ENCODE peak calls at places on chromosomes 12 and 14, in seven cellular contexts. One of them, this sample, is unnamed.
A peak's percentile ranks its signal among the peaks of the same experiment; 100 is the strongest.

GRCh38 chr12:47267571-47267970 is 187.8 kb upstream of the AMIGO2 start:
- DNase-seq in Panc1: no peak
- DNase-seq in right lobe of liver: no peak
- DNase-seq in cardiac muscle cell: no peak
- DNase-seq in AG04450: no peak
- DNase-seq in stomach: no peak
- DNase-seq in aorta: no peak
- DNase-seq in this sample: no peak

GRCh38 chr14:96811265-96811664 is 14.1 kb downstream of the VRK1 start:
- DNase-seq in stomach: no peak
- DNase-seq in aorta: no peak
- DNase-seq in cardiac muscle cell: no peak
- DNase-seq in AG04450: peak; percentile 18
- DNase-seq in right lobe of liver: no peak
- DNase-seq in Panc1: no peak
- DNase-seq in this sample: no peak

GRCh38 chr12:4918950-4919660 is 9.4 kb downstream of the KCNA1 start:
- DNase-seq in aorta: no peak
- DNase-seq in stomach: no peak
- DNase-seq in AG04450: no peak
- DNase-seq in cardiac muscle cell: no peak
- DNase-seq in Panc1: no peak
- DNase-seq in right lobe of liver: no peak
- DNase-seq in this sample: no peak

GRCh38 chr12:80662586-80662985 is 44.8 kb upstream of the MYF6 start:
- DNase-seq in cardiac muscle cell: no peak
- DNase-seq in AG04450: no peak
- DNase-seq in stomach: no peak
- DNase-seq in right lobe of liver: no peak
- DNase-seq in Panc1: no peak
- DNase-seq in aorta: no peak
- DNase-seq in this sample: no peak

GRCh38 chr14:81406863-81407262 is 6.7 kb upstream of the STON2 start:
- DNase-seq in Panc1: no peak
- DNase-seq in AG04450: no peak
- DNase-seq in right lobe of liver: peak; percentile 67
- DNase-seq in aorta: no peak
- DNase-seq in stomach: no peak
- DNase-seq in cardiac muscle cell: no peak
- DNase-seq in this sample: no peak

GRCh38 chr12:5140190-5140589 is 96.5 kb downstream of the KCNA5 start:
- DNase-seq in stomach: no peak
- DNase-seq in AG04450: no peak
- DNase-seq in aorta: no peak
- DNase-seq in right lobe of liver: no peak
- DNase-seq in Panc1: no peak
- DNase-seq in cardiac muscle cell: no peak
- DNase-seq in this sample: no peak

GRCh38 chr12:68042212-68042699 is 53.0 kb downstream of the IFNG-AS1 start:
- DNase-seq in aorta: no peak
- DNase-seq in Panc1: no peak
- DNase-seq in right lobe of liver: no peak
- DNase-seq in stomach: no peak
- DNase-seq in cardiac muscle cell: peak; percentile 80
- DNase-seq in AG04450: no peak
- DNase-seq in this sample: no peak

GRCh38 chr12:65656904-65657351 is 167.4 kb upstream of the HMGA2 start:
- DNase-seq in cardiac muscle cell: no peak
- DNase-seq in aorta: no peak
- DNase-seq in stomach: no peak
- DNase-seq in AG04450: peak; percentile 89
- DNase-seq in Panc1: peak; percentile 97
- DNase-seq in right lobe of liver: no peak
- DNase-seq in this sample: no peak

GRCh38 chr12:101045486-101046474 is 164.3 kb downstream of the SLC5A8 start:
- DNase-seq in AG04450: no peak
- DNase-seq in stomach: no peak
- DNase-seq in right lobe of liver: no peak
- DNase-seq in aorta: no peak
- DNase-seq in cardiac muscle cell: no peak
- DNase-seq in Panc1: no peak
- DNase-seq in this sample: no peak

GRCh38 chr12:120534703-120535655 is 823 bp downstream of the RNF10 start:
- DNase-seq in right lobe of liver: peak; percentile 72
- DNase-seq in AG04450: peak; percentile 55
- DNase-seq in stomach: peak; percentile 45
- DNase-seq in Panc1: no peak
- DNase-seq in cardiac muscle cell: peak; percentile 72
- DNase-seq in aorta: peak; percentile 83
- DNase-seq in this sample: no peak

GRCh38 chr14:28596336-28596735 is 170.3 kb upstream of the FOXG1 start:
- DNase-seq in AG04450: no peak
- DNase-seq in right lobe of liver: no peak
- DNase-seq in stomach: no peak
- DNase-seq in Panc1: no peak
- DNase-seq in cardiac muscle cell: no peak
- DNase-seq in aorta: no peak
- DNase-seq in this sample: no peak

GRCh38 chr14:78836777-78837176 is 666.6 kb downstream of the NRXN3 start:
- DNase-seq in Panc1: peak; percentile 38
- DNase-seq in cardiac muscle cell: peak; percentile 90
- DNase-seq in stomach: peak; percentile 45
- DNase-seq in right lobe of liver: no peak
- DNase-seq in aorta: no peak
- DNase-seq in AG04450: no peak
- DNase-seq in this sample: no peak

DNA sequence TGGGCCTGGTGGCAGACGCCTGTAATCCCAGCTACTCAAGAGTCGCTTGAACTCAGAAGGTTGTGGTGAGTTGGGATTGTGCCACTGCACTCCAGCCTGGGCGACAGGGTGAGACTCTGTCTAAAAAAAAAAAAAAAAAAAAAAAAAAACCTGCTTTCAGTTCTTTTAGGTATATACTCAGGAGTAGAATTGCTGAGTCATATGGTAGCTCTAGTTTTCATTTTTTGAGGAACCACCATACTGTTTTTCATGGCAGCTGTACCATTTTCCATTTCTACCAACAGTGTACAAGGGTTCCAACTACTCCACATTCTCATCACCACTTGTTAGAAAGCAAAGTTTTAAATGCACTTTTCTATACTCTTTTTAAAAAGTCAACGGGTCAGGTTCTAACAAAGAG is 119.8 kb downstream of the DPF3 start:
- DNase-seq in cardiac muscle cell: no peak
- DNase-seq in AG04450: no peak
- DNase-seq in aorta: no peak
- DNase-seq in stomach: no peak
- DNase-seq in Panc1: no peak
- DNase-seq in right lobe of liver: no peak
- DNase-seq in this sample: no peak
- H3K4me3 ChIP-seq in cardiac muscle cell: no peak overlapping the region
- H3K4me3 ChIP-seq in AG04450: no peak overlapping the region
- H3K4me3 ChIP-seq in aorta: no peak overlapping the region
- H3K4me3 ChIP-seq in stomach: no peak overlapping the region
- H3K4me3 ChIP-seq in Panc1: no peak overlapping the region
- H3K4me3 ChIP-seq in right lobe of liver: no peak overlapping the region
- H3K4me3 ChIP-seq in this sample: no peak overlapping the region

DNA sequence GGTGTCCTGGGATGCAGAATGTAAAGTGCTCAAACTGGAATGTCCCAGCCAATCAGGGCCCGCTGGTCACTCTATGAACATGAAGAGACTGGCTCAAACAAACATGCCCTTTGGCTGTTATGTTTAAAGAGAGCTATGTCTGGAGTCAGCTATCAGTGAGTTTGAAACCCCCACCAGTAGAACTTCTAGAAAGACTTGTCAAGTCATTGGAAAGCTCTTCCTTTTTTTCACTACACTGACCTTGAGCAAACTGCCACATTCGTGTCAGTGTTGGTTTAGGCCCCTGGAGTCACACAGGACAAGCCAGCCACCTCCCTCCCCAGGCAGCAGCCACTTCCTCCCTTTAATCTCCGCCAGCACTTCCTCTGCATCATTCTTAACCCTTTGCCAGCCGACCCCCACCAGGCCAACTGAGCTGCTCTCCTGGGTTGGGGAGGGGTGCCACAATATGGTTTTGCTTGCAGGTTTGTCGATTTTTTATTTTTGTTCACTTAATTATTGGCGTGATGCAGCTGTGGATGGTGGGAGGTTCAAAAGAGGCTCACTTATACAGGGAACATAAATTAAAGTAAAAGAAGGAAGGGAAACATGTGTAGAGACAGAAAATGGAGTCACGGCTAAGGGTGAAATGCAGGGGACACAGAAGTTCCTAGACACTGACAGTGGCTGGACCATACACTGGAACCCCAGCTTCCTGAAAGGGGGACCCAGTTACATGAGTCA is 25.3 kb downstream of the CMKLR1 start:
- DNase-seq in Panc1: no peak
- DNase-seq in cardiac muscle cell: peak; percentile 24
- DNase-seq in aorta: no peak
- DNase-seq in right lobe of liver: no peak
- DNase-seq in stomach: no peak
- DNase-seq in AG04450: no peak
- DNase-seq in this sample: no peak
- H3K27ac ChIP-seq in Panc1: no peak overlapping the region
- H3K27ac ChIP-seq in cardiac muscle cell: peak overlapping the region; percentile 92
- H3K27ac ChIP-seq in aorta: no peak overlapping the region
- H3K27ac ChIP-seq in right lobe of liver: peak overlapping the region; percentile 50
- H3K27ac ChIP-seq in stomach: peak overlapping the region; percentile 66
- H3K27ac ChIP-seq in AG04450: no peak overlapping the region
- H3K27ac ChIP-seq in this sample: peak overlapping the region; percentile 61

DNA sequence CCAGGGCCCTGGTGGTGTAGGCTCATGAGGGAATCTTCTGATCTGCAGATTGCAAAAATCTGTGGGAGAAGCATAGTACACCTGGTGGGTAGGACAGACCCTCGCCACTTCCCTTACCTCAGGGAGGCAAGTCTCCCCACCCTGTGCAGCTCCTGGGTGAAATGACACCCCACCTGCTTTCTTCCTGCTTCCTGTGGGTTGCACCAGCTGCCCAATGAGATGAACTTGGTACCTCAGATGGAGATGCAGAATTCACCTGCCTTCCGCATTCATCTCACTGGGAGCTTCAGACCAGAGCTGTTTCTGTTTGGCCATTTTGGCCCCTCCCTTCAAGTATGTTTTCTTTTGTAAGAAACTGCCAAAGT is 4.7 kb downstream of the CLEC2D start:
- DNase-seq in cardiac muscle cell: no peak
- DNase-seq in aorta: no peak
- DNase-seq in AG04450: no peak
- DNase-seq in right lobe of liver: no peak
- DNase-seq in Panc1: no peak
- DNase-seq in stomach: no peak
- DNase-seq in this sample: no peak
- H3K4me3 ChIP-seq in cardiac muscle cell: no peak overlapping the region
- H3K4me3 ChIP-seq in aorta: no peak overlapping the region
- H3K4me3 ChIP-seq in AG04450: no peak overlapping the region
- H3K4me3 ChIP-seq in right lobe of liver: no peak overlapping the region
- H3K4me3 ChIP-seq in Panc1: no peak overlapping the region
- H3K4me3 ChIP-seq in stomach: peak overlapping the region; percentile 2
- H3K4me3 ChIP-seq in this sample: no peak overlapping the region

DNA sequence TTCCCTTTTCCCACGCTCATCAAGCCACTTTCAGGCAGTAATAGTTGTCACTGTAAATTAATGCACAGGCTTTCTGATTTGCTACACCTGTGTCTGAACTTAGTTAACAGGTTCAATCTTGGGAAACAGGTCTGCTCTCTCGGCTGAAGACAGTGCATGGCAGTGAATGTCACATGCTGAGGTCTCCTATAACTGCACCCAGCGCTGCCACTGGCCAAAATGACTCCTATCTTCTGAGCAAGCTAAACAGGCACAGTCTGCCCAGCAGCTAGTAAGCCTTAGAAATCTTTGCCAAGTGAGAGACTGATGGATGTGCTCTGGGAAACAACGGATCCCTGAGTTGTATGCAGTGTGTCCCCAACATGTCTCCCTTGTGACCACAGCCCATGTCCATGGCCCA is 25.2 kb upstream of the FOXN3 start:
- DNase-seq in aorta: no peak
- DNase-seq in right lobe of liver: no peak
- DNase-seq in cardiac muscle cell: no peak
- DNase-seq in AG04450: no peak
- DNase-seq in stomach: no peak
- DNase-seq in Panc1: no peak
- DNase-seq in this sample: no peak
- H3K27ac ChIP-seq in aorta: no peak overlapping the region
- H3K27ac ChIP-seq in right lobe of liver: no peak overlapping the region
- H3K27ac ChIP-seq in cardiac muscle cell: no peak overlapping the region
- H3K27ac ChIP-seq in AG04450: no peak overlapping the region
- H3K27ac ChIP-seq in stomach: no peak overlapping the region
- H3K27ac ChIP-seq in Panc1: no peak overlapping the region
- H3K27ac ChIP-seq in this sample: no peak overlapping the region

GRCh38 chr12:13163868-13164267 is 32.7 kb upstream of the EMP1 start:
- DNase-seq in aorta: no peak
- DNase-seq in stomach: no peak
- DNase-seq in cardiac muscle cell: no peak
- DNase-seq in right lobe of liver: no peak
- DNase-seq in AG04450: no peak
- DNase-seq in Panc1: no peak
- DNase-seq in this sample: no peak
- H3K4me3 ChIP-seq in aorta: no peak overlapping the region
- H3K4me3 ChIP-seq in stomach: no peak overlapping the region
- H3K4me3 ChIP-seq in cardiac muscle cell: no peak overlapping the region
- H3K4me3 ChIP-seq in right lobe of liver: no peak overlapping the region
- H3K4me3 ChIP-seq in AG04450: no peak overlapping the region
- H3K4me3 ChIP-seq in Panc1: no peak overlapping the region
- H3K4me3 ChIP-seq in this sample: no peak overlapping the region

GRCh38 chr14:90274019-90274418 is 17.7 kb downstream of the PSMC1 start:
- DNase-seq in AG04450: no peak
- DNase-seq in stomach: no peak
- DNase-seq in cardiac muscle cell: no peak
- DNase-seq in right lobe of liver: no peak
- DNase-seq in Panc1: no peak
- DNase-seq in aorta: no peak
- DNase-seq in this sample: no peak

GRCh38 chr14:90275455-90275814 is 19.1 kb downstream of the PSMC1 start:
- DNase-seq in Panc1: no peak
- DNase-seq in stomach: no peak
- DNase-seq in cardiac muscle cell: no peak
- DNase-seq in aorta: no peak
- DNase-seq in right lobe of liver: no peak
- DNase-seq in AG04450: no peak
- DNase-seq in this sample: no peak

GRCh38 chr14:90274808-90275454 is 18.6 kb downstream of the PSMC1 start:
- DNase-seq in Panc1: no peak
- DNase-seq in aorta: no peak
- DNase-seq in AG04450: no peak
- DNase-seq in right lobe of liver: no peak
- DNase-seq in cardiac muscle cell: no peak
- DNase-seq in stomach: no peak
- DNase-seq in this sample: no peak

GRCh38 chr14:90272523-90272922 is 16.2 kb downstream of the PSMC1 start:
- DNase-seq in Panc1: no peak
- DNase-seq in right lobe of liver: no peak
- DNase-seq in aorta: no peak
- DNase-seq in AG04450: no peak
- DNase-seq in stomach: no peak
- DNase-seq in cardiac muscle cell: no peak
- DNase-seq in this sample: no peak

GRCh38 chr14:90273532-90273931 is 17.2 kb downstream of the PSMC1 start:
- DNase-seq in aorta: no peak
- DNase-seq in right lobe of liver: no peak
- DNase-seq in stomach: no peak
- DNase-seq in cardiac muscle cell: no peak
- DNase-seq in AG04450: no peak
- DNase-seq in Panc1: no peak
- DNase-seq in this sample: no peak
- H3K27ac ChIP-seq in aorta: no peak overlapping the region
- H3K27ac ChIP-seq in right lobe of liver: no peak overlapping the region
- H3K27ac ChIP-seq in stomach: no peak overlapping the region
- H3K27ac ChIP-seq in cardiac muscle cell: no peak overlapping the region
- H3K27ac ChIP-seq in AG04450: no peak overlapping the region
- H3K27ac ChIP-seq in Panc1: no peak overlapping the region
- H3K27ac ChIP-seq in this sample: peak overlapping the region; percentile 53

This sample was measured in dorsolateral prefrontal cortex.